ENCODE peak calls at places on chromosomes 7 and 10, in six cellular contexts. G is ovary, V is fibroblast of lung, N is GM12864, D is DND-41, Q is tibial nerve. I is an unnamed sample.

GRCh38 chr7:1505731-1506550 is 1.8 kb upstream of the INTS1 start:
- DNase-seq in D (peak), N (no peak), Q (no peak), G (no peak), V (no peak), I (peak)

GRCh38 chr7:51376420-51377092 is 59.9 kb upstream of the COBL start:
- DNase-seq in D (no peak), G (no peak), N (no peak), V (peak), Q (no peak), I (no peak)

GRCh38 chr10:58282615-58283014 is 13.7 kb downstream of the CISD1 start:
- DNase-seq in G (no peak), N (peak), Q (no peak), D (no peak), V (no peak), I (peak)

GRCh38 chr7:100220833-100221718 is 1.3 kb downstream of the PVRIG start:
- DNase-seq in Q (no peak), D (peak), G (no peak), V (no peak), N (peak), I (peak)

GRCh38 chr7:129644634-129645230 is 33.2 kb downstream of the NRF1 start:
- DNase-seq in N (no peak), G (no peak), Q (no peak), D (no peak), V (peak), I (no peak)

GRCh38 chr7:31443457-31443856 is 70.4 kb upstream of the ITPRID1 start:
- DNase-seq in G (no peak), Q (no peak), N (peak), V (peak), D (peak), I (no peak)

GRCh38 chr10:95864906-95865813 is 42.6 kb upstream of the CC2D2B start:
- DNase-seq in Q (no peak), N (peak), D (peak), G (no peak), V (peak), I (no peak)

GRCh38 chr7:144019457-144019856 is 19.3 kb downstream of the OR6B1 start:
- DNase-seq in V (peak), N (no peak), G (no peak), Q (no peak), D (no peak), I (no peak)

GRCh38 chr10:130333185-130333584 is 197.0 kb downstream of the GLRX3 start:
- DNase-seq in G (no peak), Q (no peak), D (no peak), V (no peak), N (no peak), I (no peak)

GRCh38 chr7:96084880-96085551 is 236.9 kb downstream of the SLC25A13 start:
- DNase-seq in D (no peak), N (no peak), V (peak), Q (no peak), G (no peak), I (no peak)

GRCh38 chr10:15043674-15044073 is at the start of gene OLAH:
- DNase-seq in G (no peak), D (no peak), N (no peak), V (no peak), Q (no peak), I (no peak)

GRCh38 chr10:5951721-5952407 is 25.5 kb downstream of the IL15RA start:
- DNase-seq in D (no peak), Q (no peak), V (no peak), N (no peak), G (no peak), I (no peak)
- TF ChIP-seq CTCF in D (no peak), Q (no peak), V (no peak), N (no peak), G (no peak), I (no peak)

DNA sequence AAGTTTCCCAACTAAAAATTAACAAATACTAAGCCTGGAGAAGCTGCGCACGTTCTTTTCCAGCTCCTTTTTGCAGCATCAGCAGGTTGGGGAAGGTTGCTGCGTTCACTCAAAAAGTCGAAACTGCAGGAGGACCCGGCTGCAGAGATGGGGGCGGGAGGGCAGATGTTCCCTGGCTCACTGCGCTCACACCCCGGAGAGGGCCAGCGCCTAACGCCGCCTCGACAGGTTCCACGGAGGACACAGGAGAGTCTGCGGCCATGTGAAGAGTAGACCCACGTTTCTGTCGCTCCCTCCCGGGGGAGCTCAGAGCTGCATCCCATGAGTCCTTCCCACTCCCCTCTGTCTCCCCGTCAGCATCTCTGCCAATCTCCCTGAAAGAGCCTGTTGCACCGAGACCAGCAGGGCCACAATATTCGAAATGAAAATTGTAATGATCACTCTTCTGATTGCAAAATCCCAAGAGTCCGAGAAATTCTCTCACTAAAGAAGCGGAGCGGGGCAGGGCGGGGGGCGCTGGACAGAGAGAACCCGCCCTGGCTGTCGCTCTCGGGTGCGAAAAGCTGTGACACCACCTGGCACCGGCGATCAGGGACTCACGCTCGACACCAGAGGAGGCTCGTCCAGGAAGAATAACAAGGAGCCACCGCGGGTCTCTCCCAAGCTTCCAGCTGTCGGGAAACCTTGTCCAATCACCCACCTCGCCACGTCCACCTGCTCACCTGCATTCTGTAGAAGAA is 131.5 kb upstream of the PFKP start:
- DNase-seq in N (no peak), D (no peak), V (no peak), G (no peak), Q (no peak), I (no peak)
- H3K4me3 ChIP-seq in N (no peak), D (no peak), V (no peak), G (no peak), Q (no peak), I (no peak)

GRCh38 chr10:70084189-70084588 is 31.5 kb downstream of the MACROH2A2 start:
- DNase-seq in Q (no peak), D (no peak), G (no peak), V (no peak), N (no peak), I (no peak)
- TF ChIP-seq CTCF in Q (no peak), D (no peak), G (no peak), V (no peak), N (no peak), I (no peak)

GRCh38 chr7:127207806-127208205 is 44.9 kb downstream of the GRM8 start:
- DNase-seq in N (no peak), V (no peak), G (no peak), Q (no peak), D (no peak), I (no peak)
- H3K4me3 ChIP-seq in N (no peak), V (no peak), G (no peak), Q (no peak), D (no peak), I (no peak)